ENCODE peak calls at places on chromosome 7, in five cellular contexts. Z is body of pancreas, E is fibroblast of pulmonary artery, M is brain microvascular endothelial cell, L is lower lobe of right lung. N is an unnamed sample.

GRCh38 chr7:18086165-18087030 is 58.8 kb upstream of the PRPS1L1 start:
- DNase-seq in M (no peak), Z (peak), E (peak), L (peak), N (peak)

GRCh38 chr7:1533569-1534329 is 3.2 kb downstream of the MAFK start:
- DNase-seq in E (peak), M (peak), Z (peak), L (no peak), N (peak)

GRCh38 chr7:98641646-98642489 is 24.8 kb downstream of the NPTX2 start:
- DNase-seq in L (no peak), Z (no peak), E (peak), M (no peak), N (no peak)

GRCh38 chr7:40220421-40220911 is 85.7 kb downstream of the SUGCT start:
- DNase-seq in Z (no peak), E (peak), M (no peak), L (no peak), N (no peak)

GRCh38 chr7:101664390-101664789 is 35.3 kb upstream of the MYL10 start:
- DNase-seq in M (no peak), Z (no peak), E (no peak), L (no peak), N (no peak)

GRCh38 chr7:158366916-158367633 is 220.5 kb downstream of the PTPRN2 start:
- DNase-seq in L (no peak), Z (no peak), M (no peak), E (no peak), N (no peak)

GRCh38 chr7:17535776-17536175 is 237.3 kb downstream of the AHR start:
- DNase-seq in L (no peak), E (peak), M (no peak), Z (no peak), N (no peak)

GRCh38 chr7:101486764-101487458 is 124.2 kb downstream of the COL26A1 start:
- DNase-seq in E (no peak), Z (no peak), L (no peak), M (no peak), N (no peak)

GRCh38 chr7:154789404-154789803 is 213.5 kb downstream of the PAXIP1 start:
- DNase-seq in Z (peak), E (no peak), M (no peak), L (no peak), N (no peak)

GRCh38 chr7:46848944-46849343 is 733.0 kb downstream of the TNS3 start:
- DNase-seq in L (no peak), Z (no peak), E (no peak), M (no peak), N (no peak)

GRCh38 chr7:123502216-123502615 is 32.2 kb downstream of the IQUB start:
- DNase-seq in E (no peak), M (no peak), L (no peak), Z (no peak), N (no peak)

GRCh38 chr7:44279286-44279685 is 46.1 kb downstream of the CAMK2B start:
- DNase-seq in E (no peak), M (no peak), Z (peak), L (peak), N (peak)

GRCh38 chr7:135441791-135442190 is 68.1 kb downstream of the CNOT4 start:
- DNase-seq in M (peak), E (peak), Z (no peak), L (no peak), N (no peak)

GRCh38 chr7:4602905-4603842 is 78.9 kb upstream of the FOXK1 start:
- DNase-seq in Z (no peak), E (no peak), M (no peak), L (no peak), N (no peak)

GRCh38 chr7:7568553-7568952 is 1.9 kb downstream of the MIOS start:
- DNase-seq in M (no peak), Z (no peak), E (no peak), L (no peak), N (no peak)

GRCh38 chr7:9921326-9921725 is 1052.3 kb upstream of the PHF14 start:
- DNase-seq in E (no peak), L (no peak), Z (no peak), M (no peak), N (no peak)

GRCh38 chr7:117269417-117269816 is 53.4 kb downstream of the WNT2 start:
- DNase-seq in L (no peak), Z (no peak), M (peak), E (peak), N (no peak)

GRCh38 chr7:105196473-105196872 is 182.5 kb downstream of the KMT2E start:
- DNase-seq in E (no peak), M (no peak), Z (no peak), L (no peak), N (no peak)

GRCh38 chr7:111750168-111750715 is 187.9 kb upstream of the IMMP2L start:
- DNase-seq in L (no peak), E (no peak), M (no peak), Z (no peak), N (no peak)

GRCh38 chr7:117830422-117830954 is 42.8 kb downstream of the CTTNBP2 start:
- DNase-seq in L (no peak), E (no peak), Z (peak), M (no peak), N (no peak)

GRCh38 chr7:40470111-40470736 is 335.4 kb downstream of the SUGCT start:
- DNase-seq in E (no peak), Z (no peak), L (no peak), M (peak), N (no peak)

GRCh38 chr7:158742065-158742821 is 37.6 kb upstream of the NCAPG2 start:
- DNase-seq in L (no peak), E (no peak), M (no peak), Z (no peak), N (no peak)

GRCh38 chr7:106646256-106646655 is 14.7 kb downstream of the CCDC71L start:
- DNase-seq in E (no peak), L (no peak), M (no peak), Z (no peak), N (no peak)

GRCh38 chr7:131489196-131489595 is 67.2 kb downstream of the PODXL start:
- DNase-seq in Z (no peak), L (no peak), M (no peak), E (no peak), N (no peak)

GRCh38 chr7:131486346-131486745 is 70.1 kb downstream of the PODXL start:
- DNase-seq in E (no peak), L (no peak), Z (no peak), M (no peak), N (no peak)

GRCh38 chr7:131489881-131490280 is 66.5 kb downstream of the PODXL start:
- DNase-seq in E (no peak), L (no peak), M (no peak), Z (no peak), N (no peak)

GRCh38 chr7:131487217-131487616 is 69.2 kb downstream of the PODXL start:
- DNase-seq in M (no peak), E (no peak), Z (no peak), L (no peak), N (no peak)

DNA sequence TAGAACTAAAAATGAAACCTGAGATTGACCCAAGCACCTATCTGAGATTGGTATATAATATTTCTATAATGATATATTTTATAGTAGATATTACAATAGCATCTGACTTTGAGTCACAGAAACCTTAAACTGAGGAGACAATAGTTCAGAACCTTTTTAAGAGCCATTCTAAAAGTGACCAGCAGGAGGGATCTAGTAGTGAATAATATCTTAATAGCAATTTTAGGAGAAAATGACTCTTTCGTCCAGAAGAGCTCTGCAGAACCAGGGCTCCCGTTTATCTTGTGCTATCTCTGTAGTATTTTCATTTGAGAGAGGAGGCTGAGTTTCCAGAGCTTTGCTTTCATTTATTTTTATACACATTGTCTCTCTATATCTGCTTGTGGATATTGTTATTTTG is 68.1 kb downstream of the PODXL start:
- DNase-seq in M (peak), L (no peak), Z (no peak), E (no peak), N (no peak)
- TF ChIP-seq CTCF in M (peak), L (peak), Z (no peak), E (peak), N (peak)

DNA sequence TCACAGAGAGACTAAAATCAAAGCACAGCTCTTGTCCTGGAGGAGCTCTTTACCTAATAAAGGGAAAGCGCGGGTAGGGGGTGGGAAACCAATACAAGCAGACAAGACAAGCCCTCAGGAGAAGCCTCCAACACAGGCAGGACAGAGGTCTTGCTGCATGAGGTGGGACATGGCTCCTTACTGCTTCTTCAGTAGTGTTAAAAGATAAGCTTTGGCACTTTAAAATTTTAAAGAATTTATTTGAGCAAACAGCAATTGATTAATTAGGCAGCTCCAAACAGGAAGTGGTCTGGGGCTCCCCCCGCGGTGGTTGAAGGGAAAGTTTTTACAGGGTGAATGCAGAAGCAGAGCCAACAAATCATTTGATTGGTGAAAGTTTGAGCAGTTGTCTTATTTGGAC is 50.3 kb upstream of the MACC1 start:
- DNase-seq in Z (no peak), M (no peak), L (no peak), E (no peak), N (no peak)
- TF ChIP-seq CTCF in Z (no peak), M (peak), L (no peak), E (no peak), N (no peak)

DNA sequence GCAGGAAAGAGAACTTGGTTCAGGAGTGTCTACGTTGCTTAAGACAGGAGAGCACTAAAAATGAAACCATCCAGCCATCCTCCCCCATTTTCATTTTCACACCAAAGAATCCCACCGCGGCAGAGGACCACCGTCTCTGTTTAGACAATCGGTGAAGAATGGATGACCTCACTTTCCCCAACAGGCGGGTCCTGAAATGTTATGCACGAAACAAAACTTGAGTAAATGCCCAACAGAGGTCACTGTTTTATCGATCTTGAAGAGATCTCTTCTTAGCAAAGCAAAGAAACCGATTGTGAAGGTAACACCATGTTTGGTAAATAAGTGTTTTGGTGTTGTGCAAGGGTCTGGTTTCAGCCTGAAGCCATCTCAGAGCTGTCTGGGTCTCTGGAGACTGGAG is 1.4 kb upstream of the IL6 start:
- DNase-seq in Z (no peak), E (peak), M (peak), L (no peak), N (no peak)
- TF ChIP-seq CTCF in Z (no peak), E (no peak), M (peak), L (no peak), N (no peak)

DNA sequence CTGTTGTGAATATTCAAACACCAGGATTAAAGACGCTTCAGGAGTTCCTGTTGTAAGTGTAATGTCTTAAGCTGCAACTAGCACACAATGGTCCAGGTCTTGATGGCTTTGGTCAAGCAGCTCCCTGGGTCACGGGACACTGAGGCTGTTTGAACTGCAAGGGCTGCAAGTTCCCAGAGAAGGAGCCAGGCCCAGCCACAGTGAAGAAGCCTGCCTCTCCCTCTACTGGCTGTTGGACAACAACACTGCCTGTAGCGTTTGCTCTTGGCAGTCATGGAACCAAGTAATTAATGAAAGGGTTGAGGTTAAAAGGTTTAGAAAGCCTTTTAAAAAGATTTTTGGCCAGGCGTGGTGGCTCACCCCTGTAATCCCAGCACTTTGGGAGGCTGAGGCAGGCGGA is 31.9 kb upstream of the GUSB start:
- DNase-seq in L (peak), M (peak), Z (peak), E (peak), N (no peak)
- TF ChIP-seq CTCF in L (peak), M (peak), Z (no peak), E (peak), N (no peak)

DNA sequence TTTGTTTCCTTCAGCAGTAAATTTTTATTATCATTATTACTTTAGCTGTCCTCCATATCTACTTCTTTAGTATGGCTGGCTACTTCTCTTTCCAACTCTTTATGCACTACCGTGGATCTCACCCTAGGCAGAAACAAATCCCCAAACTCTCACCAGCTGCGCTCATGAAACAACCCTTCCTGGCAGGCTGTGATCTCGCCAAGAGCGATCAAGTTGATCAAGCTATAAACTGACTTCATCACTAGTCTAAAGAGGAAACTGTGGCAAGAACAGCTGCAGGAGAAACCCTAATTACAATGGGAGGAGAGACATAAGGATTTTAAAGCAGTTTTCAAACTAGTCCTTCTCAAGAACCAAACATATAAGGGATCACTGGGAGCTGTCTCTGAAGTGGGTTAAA is 160.5 kb upstream of the PRSS58 start:
- DNase-seq in M (no peak), E (no peak), L (no peak), Z (no peak), N (no peak)
- TF ChIP-seq CTCF in M (no peak), E (no peak), L (no peak), Z (no peak), N (no peak)